ENCODE peak calls at places on chromosomes 11 and 22, in four cellular contexts. B, L, V and P are unnamed samples.
A peak's percentile ranks its signal among the peaks of the same experiment; 100 is the strongest.

GRCh38 chr22:22944268-22944985 is 56.8 kb downstream of the IGLL5 start:
- DNase-seq in B (peak; percentile 59), L (no peak), V (no peak), P (no peak)

GRCh38 chr11:1750481-1750839 is at the start of gene IFITM10:
- DNase-seq in B (no peak), L (no peak), V (peak; percentile 73), P (no peak)

GRCh38 chr11:46632502-46632901 is 15.1 kb downstream of the ATG13 start:
- DNase-seq in B (no peak), L (no peak), V (no peak), P (no peak)

GRCh38 chr22:24758164-24758799 is 16.2 kb downstream of the PIWIL3 start:
- DNase-seq in B (no peak), L (peak; percentile 71), V (no peak), P (peak; percentile 34)

GRCh38 chr11:6856871-6857270 is 6.0 kb upstream of the OR10A2 start:
- DNase-seq in B (no peak), L (peak; percentile 5), V (no peak), P (no peak)

GRCh38 chr11:19746081-19746480 is 33.4 kb downstream of the NAV2 start:
- DNase-seq in B (no peak), L (no peak), V (no peak), P (no peak)

GRCh38 chr22:44848791-44849410 is 96.5 kb downstream of the ARHGAP8 start:
- DNase-seq in B (no peak), L (no peak), V (no peak), P (no peak)

GRCh38 chr11:130653838-130654601 is 205.6 kb downstream of the ADAMTS15 start:
- DNase-seq in B (peak; percentile 93), L (peak; percentile 45), V (peak; percentile 91), P (no peak)

GRCh38 chr11:111814567-111814966 is 48.4 kb upstream of the PPP2R1B start:
- DNase-seq in B (no peak), L (no peak), V (no peak), P (no peak)

GRCh38 chr11:6735306-6735705 is 36.5 kb downstream of the OR2AG2 start:
- DNase-seq in B (no peak), L (no peak), V (no peak), P (no peak)

GRCh38 chr22:35561796-35562526 is 21.3 kb downstream of the RASD2 start:
- DNase-seq in B (no peak), L (peak; percentile 84), V (no peak), P (no peak)

GRCh38 chr11:57358991-57359390 is 20.8 kb downstream of the P2RX3 start:
- DNase-seq in B (no peak), L (no peak), V (no peak), P (no peak)

GRCh38 chr11:96211433-96211832 is 131.6 kb downstream of the MAML2 start:
- DNase-seq in B (no peak), L (no peak), V (no peak), P (no peak)

GRCh38 chr11:96205460-96205809 is 137.6 kb downstream of the MAML2 start:
- DNase-seq in B (no peak), L (no peak), V (no peak), P (no peak)

GRCh38 chr11:96204721-96205459 is 138.1 kb downstream of the MAML2 start:
- DNase-seq in B (no peak), L (no peak), V (no peak), P (no peak)

GRCh38 chr11:96204366-96204659 is 138.7 kb downstream of the MAML2 start:
- DNase-seq in B (no peak), L (no peak), V (no peak), P (no peak)

GRCh38 chr11:96207459-96208449 is 135.2 kb downstream of the MAML2 start:
- DNase-seq in B (no peak), L (peak; percentile 52), V (no peak), P (no peak)
- TF ChIP-seq CTCF in B (no peak), L (no peak), V (no peak), P (no peak)

DNA sequence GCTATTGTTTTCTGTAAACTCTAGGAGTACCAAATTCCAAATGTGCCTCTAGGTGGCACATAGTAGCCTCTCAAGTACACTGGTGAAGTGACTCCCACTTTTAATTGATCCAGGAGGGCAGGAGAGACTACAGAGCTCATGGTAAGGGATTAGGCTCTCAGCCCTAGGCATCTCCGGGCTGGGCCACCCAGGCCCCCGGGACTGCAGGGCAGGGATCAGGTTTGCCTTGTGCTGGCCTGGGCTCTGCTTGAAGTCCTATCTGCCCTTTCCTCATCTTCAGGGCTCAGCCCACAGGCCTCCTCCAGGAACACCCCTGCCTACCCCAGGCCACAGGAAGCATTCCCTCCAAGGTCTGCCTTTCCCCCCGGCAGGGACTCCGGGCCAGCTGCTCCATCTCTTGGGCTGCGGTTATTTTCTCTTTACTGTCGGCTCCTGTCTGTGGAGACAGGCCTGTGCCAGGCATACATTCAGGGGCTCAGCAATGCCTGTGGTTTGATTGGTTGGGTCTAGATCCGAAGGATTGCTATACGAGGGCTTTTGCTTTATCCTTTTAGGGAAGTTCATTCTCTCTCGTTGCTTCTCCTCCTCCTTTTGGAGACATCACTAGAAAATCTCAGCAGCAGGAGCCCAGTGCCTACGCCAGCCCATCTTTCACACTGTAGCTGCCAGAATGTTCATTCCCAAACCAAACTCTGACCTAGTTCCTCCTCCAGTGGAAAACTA is 32.8 kb downstream of the PARVA start:
- DNase-seq in B (peak; percentile 86), L (peak; percentile 31), V (no peak), P (no peak)
- TF ChIP-seq CTCF in B (no peak), L (peak; percentile 11), V (no peak), P (no peak)

DNA sequence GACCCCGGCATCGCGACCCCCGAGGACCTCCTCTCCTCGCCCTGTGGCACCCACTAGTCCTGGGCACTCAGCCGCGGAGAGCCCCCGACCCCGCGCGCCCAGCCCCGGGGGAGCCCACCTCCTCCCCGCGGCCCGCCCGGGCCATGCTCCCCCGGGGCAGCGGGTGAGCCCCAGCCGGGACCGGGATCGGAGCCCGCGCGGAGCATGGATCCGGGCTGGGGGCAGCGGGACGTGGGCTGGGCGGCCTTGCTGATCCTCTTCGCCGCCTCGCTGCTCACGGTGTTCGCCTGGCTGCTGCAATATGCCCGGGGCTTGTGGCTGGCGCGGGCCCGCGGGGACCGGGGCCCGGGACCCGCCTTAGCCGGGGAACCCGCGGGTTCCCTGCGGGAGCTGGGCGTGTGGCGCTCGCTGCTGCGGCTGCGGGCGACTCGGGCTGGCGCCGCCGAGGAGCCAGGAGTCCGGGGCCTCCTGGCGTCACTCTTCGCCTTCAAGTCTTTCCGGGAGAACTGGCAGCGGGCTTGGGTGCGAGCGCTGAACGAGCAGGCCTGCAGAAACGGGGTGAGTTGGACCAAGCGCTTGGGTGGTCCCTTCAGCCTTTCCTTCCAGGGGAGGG is 500 bp downstream of the C2CD2L start:
- DNase-seq in B (no peak), L (no peak), V (no peak), P (no peak)
- TF ChIP-seq CTCF in B (no peak), L (no peak), V (no peak), P (no peak)

GRCh38 chr11:115580927-115581680 is 76.9 kb upstream of the CADM1 start:
- DNase-seq in B (no peak), L (no peak), V (no peak), P (no peak)

GRCh38 chr11:115585361-115586024 is 81.3 kb upstream of the CADM1 start:
- DNase-seq in B (no peak), L (no peak), V (no peak), P (no peak)

GRCh38 chr11:115580416-115580815 is 76.2 kb upstream of the CADM1 start:
- DNase-seq in B (no peak), L (no peak), V (no peak), P (no peak)

GRCh38 chr11:115579181-115579825 is 75.1 kb upstream of the CADM1 start:
- DNase-seq in B (no peak), L (no peak), V (no peak), P (no peak)

GRCh38 chr11:115581871-115582639 is 77.8 kb upstream of the CADM1 start:
- DNase-seq in B (no peak), L (no peak), V (no peak), P (no peak)
- TF ChIP-seq CTCF in B (no peak), L (no peak), V (no peak), P (no peak)

DNA sequence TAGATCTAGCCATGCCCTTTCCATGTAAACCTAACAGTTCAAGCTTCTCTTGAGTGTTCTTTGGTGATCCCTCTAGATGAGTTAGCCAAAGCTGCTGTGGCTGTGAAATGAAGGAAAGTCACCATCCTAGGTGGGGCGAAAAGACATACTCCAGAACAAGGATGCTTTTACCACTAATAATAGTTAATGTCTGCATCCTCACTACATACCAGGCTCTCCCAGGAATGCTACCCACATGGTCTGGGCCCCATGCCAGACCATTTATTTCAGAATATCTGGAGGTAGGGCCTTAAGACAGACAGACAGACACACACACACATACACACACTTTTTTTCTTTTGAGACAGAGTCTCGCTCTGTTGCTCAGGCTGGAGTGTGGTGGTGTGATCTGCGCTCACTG is 14.7 kb downstream of the ABTB2 start:
- DNase-seq in B (no peak), L (peak; percentile 82), V (no peak), P (no peak)
- TF ChIP-seq CTCF in B (no peak), L (no peak), V (no peak), P (no peak)

GRCh38 chr11:65352783-65353182 is 1.8 kb upstream of the TIGD3 start:
- DNase-seq in B (no peak), L (no peak), V (no peak), P (no peak)
- TF ChIP-seq CTCF in B (no peak), L (peak; percentile 16), V (no peak), P (no peak)

GRCh38 chr11:33747969-33748368 is 11.7 kb upstream of the CD59 start:
- DNase-seq in B (no peak), L (no peak), V (no peak), P (no peak)

GRCh38 chr11:33751878-33752277 is 15.7 kb upstream of the CD59 start:
- DNase-seq in B (no peak), L (no peak), V (no peak), P (no peak)

GRCh38 chr11:33753304-33753703 is 17.1 kb upstream of the CD59 start:
- DNase-seq in B (no peak), L (no peak), V (peak; percentile 54), P (no peak)
- TF ChIP-seq CTCF in B (no peak), L (no peak), V (no peak), P (no peak)

GRCh38 chr22:39216143-39216490 is 28.7 kb downstream of the PDGFB start:
- DNase-seq in B (peak; percentile 80), L (no peak), V (no peak), P (no peak)
- TF ChIP-seq CTCF in B (no peak), L (no peak), V (no peak), P (no peak)

GRCh38 chr11:133618500-133618899 is 86.2 kb upstream of the OPCML start:
- DNase-seq in B (no peak), L (no peak), V (no peak), P (no peak)

GRCh38 chr11:133619973-133620372 is 87.7 kb upstream of the OPCML start:
- DNase-seq in B (no peak), L (no peak), V (no peak), P (no peak)

DNA sequence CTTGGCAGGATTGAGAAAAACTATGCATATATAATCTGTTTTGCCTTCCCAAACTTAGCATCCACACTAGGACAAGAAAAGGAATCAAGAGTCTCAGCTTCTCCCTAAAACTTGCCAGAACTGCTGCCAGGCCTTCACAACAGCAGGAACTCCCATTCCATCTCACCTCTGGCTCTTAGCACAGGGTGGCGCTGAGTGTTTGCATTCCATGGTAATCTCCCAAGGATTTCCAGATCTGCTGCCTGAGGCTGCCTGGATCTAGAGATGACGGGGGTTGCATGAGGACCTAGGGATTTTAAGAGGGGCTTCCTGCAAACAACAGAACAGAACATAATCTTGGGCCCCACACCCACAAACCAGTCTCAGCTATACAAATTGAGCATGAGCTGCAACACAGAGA is 87.1 kb upstream of the OPCML start:
- DNase-seq in B (no peak), L (no peak), V (no peak), P (no peak)
- TF ChIP-seq CTCF in B (no peak), L (no peak), V (no peak), P (no peak)